ENCODE peak calls at places on chromosomes 5 and 9, in eight cellular contexts. V, W, Z, H, Y, O, M and A are unnamed samples.
A peak's percentile ranks its signal among the peaks of the same experiment; 100 is the strongest.

GRCh38 chr5:74149395-74149794 is 491.1 kb downstream of the ENC1 start:
- DNase-seq in O (no peak), V (peak; percentile 80), Z (peak; percentile 77), M (no peak), W (no peak), H (no peak), Y (no peak), A (no peak)

GRCh38 chr5:91219803-91220371 is 163.2 kb downstream of the ARRDC3 start:
- DNase-seq in V (peak; percentile 19), M (peak; percentile 37), Y (no peak), W (no peak), Z (no peak), H (no peak), O (peak; percentile 7), A (peak; percentile 44)

GRCh38 chr5:44997506-44997905 is 188.8 kb downstream of the MRPS30 start:
- DNase-seq in O (no peak), H (no peak), Z (no peak), W (no peak), M (no peak), Y (no peak), V (no peak), A (no peak)

GRCh38 chr5:1505506-1506241 is 18.1 kb downstream of the LPCAT1 start:
- DNase-seq in W (no peak), Z (no peak), Y (no peak), O (peak; percentile 16), M (no peak), H (no peak), V (no peak), A (no peak)

GRCh38 chr5:53418409-53418808 is 62.0 kb upstream of the FST start:
- DNase-seq in V (no peak), W (no peak), Y (no peak), H (no peak), Z (no peak), O (peak; percentile 64), M (no peak), A (peak; percentile 37)

GRCh38 chr9:136856541-136857141 is 4.5 kb downstream of the MAMDC4 start:
- DNase-seq in V (no peak), W (no peak), Z (no peak), H (no peak), O (no peak), Y (no peak), M (no peak), A (no peak)

GRCh38 chr5:171673328-171673727 is 112.3 kb upstream of the SMIM23 start:
- DNase-seq in O (no peak), Z (no peak), M (no peak), W (no peak), Y (no peak), V (no peak), H (no peak), A (no peak)

GRCh38 chr9:136944094-136944518 is 432 bp downstream of the FBXW5 start:
- DNase-seq in O (no peak), H (no peak), W (no peak), M (peak; percentile 55), Z (no peak), Y (no peak), V (peak; percentile 39), A (no peak)

GRCh38 chr9:34169125-34169524 is 9.7 kb upstream of the UBAP1 start:
- DNase-seq in H (no peak), M (no peak), Y (no peak), W (no peak), Z (no peak), V (no peak), O (no peak), A (no peak)

GRCh38 chr5:126875303-126875785 is 98.4 kb downstream of the LMNB1 start:
- DNase-seq in V (no peak), O (no peak), W (no peak), M (no peak), H (no peak), Z (no peak), Y (no peak), A (no peak)

GRCh38 chr9:87684627-87685204 is 41.2 kb upstream of the CTSL start:
- DNase-seq in Z (no peak), M (no peak), V (no peak), H (no peak), Y (no peak), O (peak; percentile 61), W (no peak), A (peak; percentile 82)

GRCh38 chr5:138458856-138459255 is 6.4 kb upstream of the EGR1 start:
- DNase-seq in Y (no peak), W (no peak), Z (no peak), M (no peak), H (no peak), V (no peak), O (no peak), A (no peak)

GRCh38 chr9:115883467-115884329 is 269.9 kb upstream of the PAPPA start:
- DNase-seq in Y (no peak), W (no peak), V (peak; percentile 25), O (peak; percentile 59), M (peak; percentile 8), Z (no peak), H (no peak), A (peak; percentile 79)

GRCh38 chr9:135978650-135979461 is 17.7 kb upstream of the UBAC1 start:
- DNase-seq in M (no peak), H (peak; percentile 54), O (no peak), W (peak; percentile 25), Z (no peak), Y (no peak), V (no peak), A (no peak)

GRCh38 chr5:52710972-52711596 is 76.6 kb upstream of the ITGA1 start:
- DNase-seq in Z (no peak), M (no peak), W (no peak), Y (no peak), V (no peak), H (no peak), O (no peak), A (no peak)

GRCh38 chr5:172065431-172066065 is 59.1 kb upstream of the FBXW11 start:
- DNase-seq in H (no peak), V (no peak), M (no peak), Y (no peak), W (no peak), Z (no peak), O (no peak), A (no peak)

GRCh38 chr5:134114886-134115805 is 665 bp downstream of the TCF7 start:
- DNase-seq in V (no peak), H (peak; percentile 59), M (no peak), Y (no peak), W (peak; percentile 62), Z (no peak), O (peak; percentile 65), A (peak; percentile 94)

GRCh38 chr5:82641362-82641988 is 363.3 kb upstream of the RPS23 start:
- DNase-seq in M (peak; percentile 74), H (no peak), O (peak; percentile 67), W (no peak), Z (peak; percentile 47), V (peak; percentile 80), Y (peak; percentile 12), A (peak; percentile 67)

GRCh38 chr5:131661931-131662330 is 26.9 kb upstream of the RAPGEF6 start:
- DNase-seq in Y (no peak), Z (no peak), V (peak; percentile 23), W (no peak), H (no peak), M (no peak), O (no peak), A (no peak)

GRCh38 chr5:180069589-180070247 is 1.8 kb downstream of the RNF130 start:
- DNase-seq in M (peak; percentile 62), H (no peak), O (peak; percentile 79), Z (no peak), Y (no peak), W (no peak), V (no peak), A (no peak)

GRCh38 chr9:126499005-126499910 is 114.5 kb upstream of the LMX1B start:
- DNase-seq in Y (no peak), V (no peak), Z (no peak), H (no peak), W (peak; percentile 21), O (peak; percentile 84), M (peak; percentile 26), A (peak; percentile 67)

GRCh38 chr5:34007116-34007674 is 655 bp downstream of the AMACR start:
- DNase-seq in Y (no peak), Z (no peak), M (no peak), O (peak; percentile 30), H (no peak), V (no peak), W (no peak), A (peak; percentile 20)

GRCh38 chr5:116271432-116271831 is 186.6 kb downstream of the COMMD10 start:
- DNase-seq in Z (no peak), V (peak; percentile 43), O (no peak), H (no peak), M (no peak), W (no peak), Y (no peak), A (no peak)

GRCh38 chr9:26744362-26744965 is 148.1 kb downstream of the CAAP1 start:
- DNase-seq in W (no peak), V (peak; percentile 4), H (no peak), M (peak; percentile 33), O (peak; percentile 31), Z (no peak), Y (no peak), A (peak; percentile 10)

GRCh38 chr5:83418659-83419321 is 52.8 kb upstream of the VCAN start:
- DNase-seq in M (no peak), O (no peak), W (no peak), Z (no peak), V (no peak), H (no peak), Y (no peak), A (no peak)

GRCh38 chr5:72172832-72173231 is 65.6 kb downstream of the MAP1B start:
- DNase-seq in M (no peak), Y (no peak), W (no peak), O (no peak), H (no peak), V (no peak), Z (no peak), A (no peak)

GRCh38 chr9:114047717-114048116 is 30.4 kb downstream of the AMBP start:
- DNase-seq in H (no peak), Y (no peak), Z (no peak), W (no peak), M (no peak), V (no peak), O (peak; percentile 49), A (peak; percentile 54)

GRCh38 chr5:172603425-172603824 is 37.6 kb upstream of the NEURL1B start:
- DNase-seq in O (peak; percentile 52), Y (no peak), W (no peak), M (no peak), V (no peak), H (no peak), Z (no peak), A (no peak)